ENCODE peak calls at places on chromosomes 13 and 19, in seven cellular contexts. W is T-helper 1 cell; C is HEK293T; B is fibroblast of lung; G is activated T-cell treated with anti-CD3 and anti-CD28 coated beads, Interleukin-2, amount 50 U/mL, for 72 hours; U is pancreas; T is choroid plexus epithelial cell. Z is an unnamed sample.

GRCh38 chr13:102484329-102484728 is 82.5 kb upstream of the FGF14 start:
- DNase-seq in W (no peak), C (no peak), B (peak), G (no peak), U (no peak), T (peak), Z (no peak)

GRCh38 chr19:458091-459042 is 2.5 kb downstream of the SHC2 start:
- DNase-seq in W (no peak), C (no peak), B (no peak), G (no peak), U (no peak), T (no peak), Z (no peak)

GRCh38 chr19:10155834-10156233 is 36.1 kb upstream of the EIF3G start:
- DNase-seq in W (no peak), C (no peak), B (peak), G (no peak), U (no peak), T (peak), Z (no peak)

GRCh38 chr13:38872693-38873092 is 117.9 kb downstream of the STOML3 start:
- DNase-seq in W (no peak), C (peak), B (peak), G (peak), U (peak), T (peak), Z (peak)

GRCh38 chr13:49807681-49808080 is 15.2 kb upstream of the KPNA3 start:
- DNase-seq in W (no peak), C (no peak), B (no peak), G (no peak), U (no peak), T (no peak), Z (no peak)

GRCh38 chr19:46616631-46617322 is 8.1 kb downstream of the PTGIR start:
- DNase-seq in W (no peak), C (peak), B (peak), G (peak), U (peak), T (peak), Z (peak)

GRCh38 chr13:95185851-95186250 is 115.4 kb downstream of the ABCC4 start:
- DNase-seq in W (peak), C (no peak), B (no peak), G (peak), U (no peak), T (no peak), Z (no peak)

GRCh38 chr13:60758637-60759036 is 361.6 kb downstream of the TDRD3 start:
- DNase-seq in W (no peak), C (no peak), B (no peak), G (no peak), U (no peak), T (no peak), Z (no peak)

GRCh38 chr19:11887618-11888531 is at the start of gene ZNF69:
- DNase-seq in W (peak), C (no peak), B (peak), G (peak), U (peak), T (peak), Z (peak)

GRCh38 chr13:73261739-73262216 is 203.0 kb downstream of the KLF5 start:
- DNase-seq in W (no peak), C (no peak), B (no peak), G (no peak), U (no peak), T (no peak), Z (no peak)

GRCh38 chr13:36907801-36908200 is 12.2 kb downstream of the SMAD9 start:
- DNase-seq in W (no peak), C (no peak), B (no peak), G (no peak), U (no peak), T (no peak), Z (no peak)

GRCh38 chr19:42683917-42684513 is 56.3 kb downstream of the PSG3 start:
- DNase-seq in W (no peak), C (no peak), B (peak), G (peak), U (no peak), T (peak), Z (peak)

GRCh38 chr19:4064073-4064550 is 2.6 kb downstream of the ZBTB7A start:
- DNase-seq in W (no peak), C (no peak), B (peak), G (no peak), U (no peak), T (peak), Z (no peak)

GRCh38 chr13:27968316-27969072 is 621 bp downstream of the CDX2 start:
- DNase-seq in W (no peak), C (peak), B (no peak), G (no peak), U (no peak), T (no peak), Z (peak)

GRCh38 chr13:74226791-74227475 is 92.7 kb upstream of the KLF12 start:
- DNase-seq in W (no peak), C (no peak), B (peak), G (no peak), U (no peak), T (peak), Z (no peak)

GRCh38 chr13:110418944-110419343 is 111.9 kb downstream of the COL4A2 start:
- DNase-seq in W (no peak), C (no peak), B (no peak), G (no peak), U (no peak), T (no peak), Z (no peak)

GRCh38 chr19:39967561-39967960 is 3.4 kb upstream of the PSMC4 start:
- DNase-seq in W (no peak), C (no peak), B (no peak), G (no peak), U (no peak), T (no peak), Z (no peak)

GRCh38 chr19:49807174-49807830 is 5.8 kb downstream of the FUZ start:
- DNase-seq in W (no peak), C (no peak), B (no peak), G (no peak), U (no peak), T (no peak), Z (no peak)

GRCh38 chr19:10533656-10534386 is 9.9 kb upstream of the ATG4D start:
- DNase-seq in W (no peak), C (no peak), B (peak), G (no peak), U (no peak), T (peak), Z (no peak)

GRCh38 chr13:50129923-50130685 is 114.9 kb downstream of the KCNRG start:
- DNase-seq in W (peak), C (peak), B (peak), G (peak), U (no peak), T (peak), Z (peak)

GRCh38 chr13:45909724-45910123 is 58.2 kb upstream of the SIAH3 start:
- DNase-seq in W (no peak), C (no peak), B (peak), G (no peak), U (no peak), T (peak), Z (no peak)

Z was measured in Daoy.